ENCODE peak calls at places on chromosomes 3 and 15, in six cellular contexts. Y is uterus, I is NCI-H1105, H is HCEC 1CT, K is nucleus accumbens, O is H9. R is an unnamed sample.

GRCh38 chr3:141710888-141711616 is 27.0 kb upstream of the RNF7 start:
- DNase-seq in Y (peak), I (no peak), H (peak), K (no peak), O (no peak), R (no peak)

GRCh38 chr15:76309561-76310330 is 1.5 kb downstream of the ETFA start:
- DNase-seq in Y (no peak), I (no peak), H (no peak), K (no peak), O (no peak), R (no peak)

GRCh38 chr15:101657968-101658784 is 6.0 kb upstream of the TM2D3 start:
- DNase-seq in Y (peak), I (peak), H (no peak), K (no peak), O (no peak), R (no peak)

GRCh38 chr3:55968331-55968730 is 481.2 kb upstream of the WNT5A start:
- DNase-seq in Y (no peak), I (no peak), H (no peak), K (no peak), O (no peak), R (no peak)

GRCh38 chr3:5019411-5020261 is 40.4 kb downstream of the BHLHE40 start:
- DNase-seq in Y (no peak), I (no peak), H (no peak), K (no peak), O (no peak), R (peak)

GRCh38 chr15:80844011-80844732 is 65.0 kb downstream of the CEMIP start:
- DNase-seq in Y (no peak), I (no peak), H (peak), K (no peak), O (no peak), R (no peak)

GRCh38 chr15:29143909-29144308 is 125.7 kb downstream of the NSMCE3 start:
- DNase-seq in Y (no peak), I (no peak), H (peak), K (no peak), O (no peak), R (no peak)

GRCh38 chr3:114758828-114759709 is 388.0 kb downstream of the ZBTB20 start:
- DNase-seq in Y (no peak), I (no peak), H (peak), K (no peak), O (no peak), R (no peak)

GRCh38 chr15:30954674-30955073 is 36.8 kb downstream of the MTMR10 start:
- DNase-seq in Y (no peak), I (no peak), H (peak), K (no peak), O (no peak), R (no peak)

GRCh38 chr3:196712514-196713413 is 587 bp downstream of the PIGX start:
- DNase-seq in Y (peak), I (peak), H (peak), K (no peak), O (peak), R (no peak)

R was measured in putamen.